ENCODE peak calls at places on chromosome 4, in four cellular contexts. U is GM12892, P is T follicular helper cell, K is lower leg skin. E is an unnamed sample.

GRCh38 chr4:38967260-38968095 is 64.7 kb downstream of the TMEM156 start:
- DNase-seq in K (no peak), U (no peak), P (no peak), E (peak)

GRCh38 chr4:155604718-155605601 is 61.7 kb upstream of the GUCY1A1 start:
- DNase-seq in U (no peak), P (no peak), K (no peak), E (no peak)

GRCh38 chr4:3299538-3300197 is 6.8 kb downstream of the RGS12 start:
- DNase-seq in K (peak), U (no peak), P (no peak), E (no peak)

GRCh38 chr4:102500371-102501175 is 586 bp upstream of the NFKB1 start:
- DNase-seq in U (no peak), K (peak), P (no peak), E (peak)

GRCh38 chr4:129193357-129194100 is 97.6 kb downstream of the C4orf33 start:
- DNase-seq in U (no peak), K (no peak), P (no peak), E (no peak)

GRCh38 chr4:147829401-147830101 is 97.7 kb downstream of the ARHGAP10 start:
- DNase-seq in U (no peak), P (no peak), K (peak), E (no peak)

GRCh38 chr4:825969-826330 is at the start of gene CPLX1:
- DNase-seq in K (no peak), U (no peak), P (no peak), E (no peak)

GRCh38 chr4:77742054-77742453 is 77.1 kb downstream of the CNOT6L start:
- DNase-seq in K (no peak), P (no peak), U (no peak), E (no peak)

GRCh38 chr4:75555294-75556164 is at the start of gene ODAPH:
- DNase-seq in K (no peak), U (peak), P (no peak), E (no peak)

GRCh38 chr4:74042681-74043080 is 4.2 kb upstream of the CXCL3 start:
- DNase-seq in K (no peak), P (no peak), U (no peak), E (no peak)

GRCh38 chr4:15488136-15488535 is 18.5 kb downstream of the CC2D2A start:
- DNase-seq in U (no peak), P (no peak), K (no peak), E (no peak)

GRCh38 chr4:6568689-6569332 is 6.2 kb upstream of the MAN2B2 start:
- DNase-seq in U (no peak), K (no peak), P (no peak), E (no peak)

GRCh38 chr4:17063870-17064269 is 165.4 kb upstream of the LDB2 start:
- DNase-seq in K (no peak), U (no peak), P (no peak), E (no peak)

GRCh38 chr4:175109933-175110332 is 191.8 kb downstream of the ADAM29 start:
- DNase-seq in U (no peak), K (no peak), P (no peak), E (no peak)

E was measured in brain pericyte.